ENCODE peak calls at places on chromosomes 5 and 9, in five cellular contexts. Q is K562, J is aorta, U is Panc1, W is mesenchymal stem cell. L is an unnamed sample. For H3K9me3, the result is how much of the 10 kb centered on the place peaks cover.

GRCh38 chr5:115530426-115530825 is 14.1 kb downstream of the FEM1C start:
- DNase-seq in Q (no peak), J (no peak), U (no peak), W (no peak), L (no peak)

GRCh38 chr9:15501179-15501578 is 9.6 kb downstream of the PSIP1 start:
- DNase-seq in Q (no peak), J (no peak), U (no peak), W (peak), L (no peak)

GRCh38 chr9:117145811-117146490 is 268.9 kb downstream of the ASTN2 start:
- DNase-seq in Q (no peak), J (no peak), U (no peak), W (no peak), L (no peak)

GRCh38 chr5:158287643-158288228 is 428.8 kb upstream of the CLINT1 start:
- DNase-seq in Q (no peak), J (peak), U (no peak), W (peak), L (no peak)

GRCh38 chr9:97299809-97300414 is 7.5 kb upstream of the CCDC180 start:
- DNase-seq in Q (no peak), J (no peak), U (no peak), W (no peak), L (no peak)

GRCh38 chr9:109996936-109997580 is 210.9 kb downstream of the C9orf152 start:
- DNase-seq in Q (no peak), J (no peak), U (no peak), W (no peak), L (no peak)

GRCh38 chr5:109585012-109585599 is 104.6 kb upstream of the MAN2A1 start:
- DNase-seq in Q (no peak), J (no peak), U (no peak), W (peak), L (no peak)

GRCh38 chr9:13205824-13206223 is 73.7 kb downstream of the MPDZ start:
- DNase-seq in Q (no peak), J (no peak), U (no peak), W (no peak), L (no peak)

GRCh38 chr5:66967102-66967501 is 229.5 kb downstream of the CD180 start:
- DNase-seq in Q (no peak), J (no peak), U (no peak), W (peak), L (no peak)

GRCh38 chr9:114300846-114301797 is 21.8 kb upstream of the ORM1 start:
- DNase-seq in Q (no peak), J (no peak), U (no peak), W (no peak), L (no peak)

GRCh38 chr9:121326130-121326838 is 43.8 kb downstream of the STOM start:
- DNase-seq in Q (no peak), J (peak), U (no peak), W (peak), L (no peak)
- H3K9me3 ChIP-seq in Q (under half), J (under half), U (under half), W (under half), L (under half)

DNA sequence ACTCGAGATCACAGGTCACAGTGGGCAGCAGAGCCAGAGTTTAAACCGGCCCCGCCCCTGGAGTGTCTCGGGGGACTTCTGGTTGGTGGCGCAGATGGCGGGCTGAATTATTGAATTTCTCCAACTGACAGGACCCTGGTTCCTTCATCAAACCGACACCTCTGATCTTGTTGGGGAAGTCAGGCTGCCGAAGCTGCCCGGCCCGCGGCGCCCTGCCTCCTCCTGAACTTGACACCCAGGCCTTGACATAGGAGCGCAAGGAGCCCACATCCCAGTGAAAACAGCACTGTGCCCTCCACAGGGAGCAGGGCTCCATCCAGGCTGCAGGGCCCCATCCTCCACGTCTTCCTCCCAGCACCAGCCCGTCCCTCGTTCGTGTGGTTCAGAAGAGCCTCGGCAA is 105.2 kb downstream of the OLFM1 start:
- DNase-seq in Q (no peak), J (no peak), U (no peak), W (no peak), L (no peak)
- H3K9me3 ChIP-seq in Q (under half), J (under half), U (under half), W (under half), L (under half)

DNA sequence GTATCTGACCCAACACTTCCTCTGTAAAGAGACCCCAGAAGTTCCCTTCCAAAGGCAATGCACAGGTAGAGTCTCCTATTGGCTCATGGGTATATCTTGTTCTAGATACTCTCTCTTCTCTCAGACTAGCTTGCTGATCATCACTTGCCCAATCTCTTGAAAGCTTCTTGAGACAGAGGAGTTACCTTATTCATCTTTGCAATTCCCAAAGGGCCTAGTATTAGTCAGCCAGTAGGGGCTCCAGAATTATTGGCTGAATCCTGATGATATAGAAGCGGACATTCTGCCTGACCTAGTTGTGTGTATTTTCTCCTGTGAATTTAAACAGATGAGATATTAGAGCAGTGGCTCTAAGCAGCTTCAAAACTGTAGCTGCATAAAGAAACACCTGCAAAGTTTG is 304.0 kb upstream of the KLF4 start:
- DNase-seq in Q (no peak), J (no peak), U (no peak), W (no peak), L (no peak)
- H3K9me3 ChIP-seq in Q (under half), J (under half), U (under half), W (under half), L (under half)

DNA sequence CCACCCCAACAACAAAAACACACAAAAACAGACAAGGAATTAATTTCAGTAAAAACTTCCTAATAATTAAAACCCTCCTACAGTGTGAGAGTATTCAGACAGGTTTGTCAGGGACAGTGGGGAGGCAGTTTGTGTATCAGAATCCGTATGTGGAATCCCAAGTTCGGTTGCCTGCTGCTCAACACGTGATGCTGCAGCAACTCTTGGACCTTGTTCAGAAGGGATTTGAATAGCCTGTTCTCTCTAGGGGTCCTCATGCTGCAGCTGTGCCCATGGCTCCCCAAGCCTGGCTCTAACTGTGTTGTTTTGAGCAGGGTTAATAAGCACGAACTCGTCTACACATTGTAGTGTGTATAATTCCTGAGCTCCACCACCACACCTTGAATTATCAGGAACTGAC is 28.7 kb downstream of the TLE4 start:
- DNase-seq in Q (no peak), J (no peak), U (no peak), W (no peak), L (no peak)
- H3K9me3 ChIP-seq in Q (under half), J (under half), U (under half), W (under half), L (under half)

L was measured in T-helper 17 cell.